ENCODE peak calls at places on chromosomes 3 and 15, in seven cellular contexts. X is small intestine; R is stimulated activated CD4-positive, alpha-beta T cell treated with anti-CD3 and anti-CD28 coated beads, Interleukin-4, amount 100 ng/mL, for 24 hours; A is NCI-H1092; O is anterior cingulate cortex; G is KBM-7; D is caudate nucleus. J is an unnamed sample.

GRCh38 chr15:52258461-52258860 is 37.1 kb downstream of the MYO5C start:
- DNase-seq in X (no peak), R (no peak), A (no peak), O (no peak), G (no peak), D (no peak), J (no peak)

GRCh38 chr3:86960551-86960950 is 30.4 kb downstream of the VGLL3 start:
- DNase-seq in X (no peak), R (no peak), A (no peak), O (no peak), G (no peak), D (no peak), J (no peak)

GRCh38 chr15:52100807-52101206 is 11.8 kb downstream of the BCL2L10 start:
- DNase-seq in X (peak), R (no peak), A (no peak), O (no peak), G (no peak), D (no peak), J (no peak)

GRCh38 chr3:46671541-46672348 is 21.7 kb downstream of the ALS2CL start:
- DNase-seq in X (no peak), R (no peak), A (no peak), O (no peak), G (no peak), D (no peak), J (no peak)

GRCh38 chr15:35288580-35288979 is 203.5 kb upstream of the NANOGP8 start:
- DNase-seq in X (no peak), R (no peak), A (no peak), O (no peak), G (no peak), D (no peak), J (no peak)

GRCh38 chr3:123342631-123343080 is 106.2 kb downstream of the ADCY5 start:
- DNase-seq in X (no peak), R (no peak), A (no peak), O (no peak), G (no peak), D (no peak), J (no peak)

GRCh38 chr3:194381460-194381875 is 11.9 kb upstream of the LRRC15 start:
- DNase-seq in X (no peak), R (no peak), A (no peak), O (no peak), G (no peak), D (no peak), J (no peak)

GRCh38 chr3:162390891-162391290 is 894.3 kb downstream of the OTOL1 start:
- DNase-seq in X (no peak), R (no peak), A (no peak), O (no peak), G (no peak), D (no peak), J (no peak)

GRCh38 chr3:100777271-100777670 is 68.0 kb downstream of the TFG start:
- DNase-seq in X (no peak), R (no peak), A (no peak), O (no peak), G (no peak), D (no peak), J (no peak)

GRCh38 chr3:101530213-101531047 is 17.4 kb upstream of the SENP7 start:
- DNase-seq in X (no peak), R (no peak), A (no peak), O (no peak), G (peak), D (no peak), J (no peak)

GRCh38 chr15:57153140-57153539 is 223.2 kb upstream of the CGNL1 start:
- DNase-seq in X (no peak), R (no peak), A (no peak), O (no peak), G (no peak), D (no peak), J (no peak)

GRCh38 chr15:70632079-70632850 is 131.1 kb downstream of the UACA start:
- DNase-seq in X (peak), R (no peak), A (no peak), O (no peak), G (peak), D (no peak), J (peak)

GRCh38 chr3:158763421-158763820 is 31.2 kb upstream of the RARRES1 start:
- DNase-seq in X (no peak), R (no peak), A (no peak), O (no peak), G (no peak), D (no peak), J (no peak)

GRCh38 chr3:13896473-13897154 is 16.7 kb upstream of the WNT7A start:
- DNase-seq in X (peak), R (peak), A (peak), O (no peak), G (peak), D (peak), J (peak)

GRCh38 chr3:120348065-120348980 is 831 bp downstream of the LRRC58 start:
- DNase-seq in X (peak), R (peak), A (peak), O (no peak), G (peak), D (peak), J (peak)

GRCh38 chr3:43707998-43708397 is 17.3 kb downstream of the ABHD5 start:
- DNase-seq in X (no peak), R (no peak), A (no peak), O (no peak), G (no peak), D (no peak), J (no peak)

GRCh38 chr15:53978248-53978906 is at the start of gene UNC13C:
- DNase-seq in X (no peak), R (no peak), A (peak), O (no peak), G (no peak), D (peak), J (peak)

GRCh38 chr3:153051427-153052095 is 110.5 kb upstream of the RAP2B start:
- DNase-seq in X (peak), R (no peak), A (no peak), O (no peak), G (no peak), D (no peak), J (no peak)

GRCh38 chr3:43346990-43347749 is 60.8 kb downstream of the SNRK start:
- DNase-seq in X (peak), R (no peak), A (no peak), O (no peak), G (no peak), D (no peak), J (no peak)

GRCh38 chr15:70071799-70072198 is 25.9 kb downstream of the TLE3 start:
- DNase-seq in X (no peak), R (no peak), A (no peak), O (no peak), G (no peak), D (no peak), J (no peak)

GRCh38 chr3:183044547-183045229 is 54.6 kb downstream of the MCCC1 start:
- DNase-seq in X (no peak), R (no peak), A (no peak), O (no peak), G (no peak), D (no peak), J (no peak)

GRCh38 chr3:182521339-182521738 is 272.0 kb upstream of the ATP11B start:
- DNase-seq in X (no peak), R (no peak), A (no peak), O (no peak), G (no peak), D (no peak), J (no peak)

GRCh38 chr3:112132975-112133448 is at the start of gene GCSAM:
- DNase-seq in X (peak), R (peak), A (no peak), O (no peak), G (peak), D (no peak), J (peak)

GRCh38 chr3:177973241-177973840 is 562.9 kb upstream of the KCNMB2 start:
- DNase-seq in X (no peak), R (no peak), A (no peak), O (no peak), G (no peak), D (no peak), J (no peak)